ENCODE peak calls at places on chromosomes 3 and 15, in eight cellular contexts. O is K562, C is HCT116, B is GM23338, X is Panc1, J is SK-N-SH, F is HepG2, D is A549. V is an unnamed sample.

GRCh38 chr3:193132247-193132646 is 108.8 kb upstream of the PLAAT1 start:
- DNase-seq in O (no peak), C (no peak), B (no peak), X (no peak), J (no peak), F (no peak), D (no peak), V (no peak)

GRCh38 chr15:63605816-63606215 is 8.6 kb downstream of the FBXL22 start:
- DNase-seq in O (no peak), C (no peak), B (no peak), X (no peak), J (no peak), F (no peak), D (no peak), V (peak)

GRCh38 chr3:111143-112069 is 85.2 kb upstream of the CHL1 start:
- DNase-seq in O (no peak), C (no peak), B (no peak), X (no peak), J (no peak), F (peak), D (peak), V (no peak)

GRCh38 chr3:32002536-32003368 is 21.2 kb downstream of the ZNF860 start:
- DNase-seq in O (no peak), C (no peak), B (no peak), X (no peak), J (no peak), F (no peak), D (no peak), V (no peak)

GRCh38 chr3:53157974-53158580 is 2.9 kb upstream of the PRKCD start:
- DNase-seq in O (no peak), C (no peak), B (no peak), X (no peak), J (no peak), F (no peak), D (no peak), V (no peak)

GRCh38 chr3:10653241-10653640 is 147.9 kb upstream of the ATP2B2 start:
- DNase-seq in O (no peak), C (no peak), B (no peak), X (no peak), J (no peak), F (no peak), D (no peak), V (no peak)

GRCh38 chr3:168002786-168003368 is 92.8 kb downstream of the GOLIM4 start:
- DNase-seq in O (peak), C (no peak), B (no peak), X (no peak), J (no peak), F (no peak), D (peak), V (no peak)

GRCh38 chr3:187954486-187955075 is 199.4 kb upstream of the LPP start:
- DNase-seq in O (no peak), C (no peak), B (no peak), X (no peak), J (no peak), F (no peak), D (no peak), V (no peak)

GRCh38 chr3:27905625-27906024 is 183.5 kb upstream of the EOMES start:
- DNase-seq in O (no peak), C (no peak), B (no peak), X (no peak), J (no peak), F (no peak), D (no peak), V (no peak)

GRCh38 chr3:114408763-114409162 is 114.9 kb downstream of the TIGIT start:
- DNase-seq in O (no peak), C (no peak), B (peak), X (no peak), J (peak), F (no peak), D (no peak), V (no peak)

GRCh38 chr3:31544634-31545033 is 11.9 kb downstream of the STT3B start:
- DNase-seq in O (no peak), C (no peak), B (no peak), X (no peak), J (no peak), F (peak), D (peak), V (peak)

GRCh38 chr15:64749167-64749566 is 26.2 kb downstream of the RBPMS2 start:
- DNase-seq in O (no peak), C (no peak), B (no peak), X (no peak), J (no peak), F (no peak), D (no peak), V (no peak)

DNA sequence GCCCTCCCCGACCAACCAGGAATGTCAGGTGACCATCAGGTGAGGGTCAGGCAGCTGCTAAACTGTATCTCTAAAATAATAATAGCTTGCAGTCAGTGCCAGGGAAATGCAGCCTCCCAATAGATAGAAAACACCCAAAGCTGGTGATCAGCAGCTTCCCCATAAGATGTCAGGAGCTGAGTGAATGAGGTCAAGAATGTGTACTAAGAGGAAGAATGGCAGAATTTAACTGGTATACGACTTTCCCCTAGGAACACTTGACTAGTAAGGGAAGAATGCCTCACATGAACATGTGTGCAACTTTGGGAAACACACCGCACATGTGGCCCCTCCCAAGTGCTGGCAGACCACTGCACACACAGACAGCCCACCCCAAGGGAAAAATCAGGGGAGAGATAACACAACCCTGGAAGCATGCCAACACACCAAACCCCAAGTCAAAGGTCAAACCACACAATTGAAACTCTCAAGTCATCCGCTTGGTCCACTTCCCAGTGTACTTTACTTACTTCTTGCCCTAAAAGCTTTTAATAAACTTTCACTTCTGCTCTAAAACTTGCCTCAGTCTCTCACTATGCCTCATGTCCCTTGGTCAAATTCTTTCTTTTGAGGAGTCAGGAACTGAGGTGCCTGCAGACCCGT is 806.5 kb downstream of the OTOL1 start:
- DNase-seq in O (no peak), C (no peak), B (no peak), X (no peak), J (no peak), F (no peak), D (no peak), V (no peak)
- TF ChIP-seq REST in O (no peak), C (no peak), B (no peak), X (no peak), J (no peak), F (no peak), D (no peak), V (no peak)

DNA sequence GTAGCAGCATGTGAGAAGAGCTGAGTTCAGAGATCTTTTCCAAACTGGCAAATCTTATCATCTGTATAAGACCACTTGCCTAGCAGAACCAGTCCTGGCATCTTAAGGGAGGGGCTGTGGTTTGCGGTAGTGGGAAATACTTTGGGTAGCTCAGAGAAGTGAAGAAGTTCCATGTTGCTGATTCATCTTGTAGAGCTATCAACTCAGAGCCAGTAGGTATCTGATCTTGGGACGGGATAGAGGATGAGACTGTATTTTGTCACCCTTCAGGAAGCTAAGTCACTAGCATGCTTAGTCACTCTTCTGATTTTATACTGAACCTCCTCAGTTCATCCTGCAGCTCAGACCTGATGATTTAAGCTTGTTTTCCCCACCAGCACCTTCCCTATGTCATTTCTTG is 211.4 kb downstream of the NR1D2 start:
- DNase-seq in O (peak), C (peak), B (no peak), X (no peak), J (no peak), F (no peak), D (peak), V (no peak)
- TF ChIP-seq REST in O (no peak), C (no peak), B (no peak), X (no peak), J (peak), F (no peak), D (no peak), V (no peak)

GRCh38 chr3:177379045-177379444 is 181.8 kb upstream of the TBL1XR1 start:
- DNase-seq in O (no peak), C (no peak), B (peak), X (no peak), J (no peak), F (peak), D (no peak), V (no peak)
- TF ChIP-seq REST in O (no peak), C (no peak), B (no peak), X (no peak), J (no peak), F (no peak), D (no peak), V (no peak)

GRCh38 chr3:45182915-45183881 is 37.0 kb upstream of the CDCP1 start:
- DNase-seq in O (peak), C (peak), B (peak), X (no peak), J (no peak), F (peak), D (peak), V (peak)
- TF ChIP-seq REST in O (no peak), C (no peak), B (no peak), X (no peak), J (no peak), F (no peak), D (no peak), V (no peak)

GRCh38 chr3:60048447-60048848 is 998.6 kb upstream of the CFAP20DC start:
- DNase-seq in O (no peak), C (no peak), B (no peak), X (no peak), J (no peak), F (no peak), D (no peak), V (no peak)
- TF ChIP-seq REST in O (no peak), C (no peak), B (no peak), X (no peak), J (no peak), F (no peak), D (no peak), V (no peak)

GRCh38 chr15:85956515-85957275 is 123.0 kb upstream of the AGBL1 start:
- DNase-seq in O (no peak), C (no peak), B (no peak), X (no peak), J (no peak), F (no peak), D (no peak), V (no peak)
- TF ChIP-seq REST in O (no peak), C (no peak), B (no peak), X (no peak), J (no peak), F (no peak), D (no peak), V (no peak)

V was measured in HL-60.